ENCODE peak calls at places on chromosomes 3 and 15, in five cellular contexts. T is NCI-H1436, X is pancreas, J is Calu3, I is NCI-H1105 treated with DMSO at 0.1 percent for 48 hours. B is an unnamed sample.

GRCh38 chr3:184005981-184006507 is 11.6 kb downstream of the ABCC5 start:
- DNase-seq in T (peak), X (peak), J (peak), I (peak), B (peak)

GRCh38 chr3:69906351-69906966 is 93.1 kb upstream of the SAMMSON start:
- DNase-seq in T (no peak), X (no peak), J (no peak), I (no peak), B (no peak)

GRCh38 chr15:60476713-60477112 is 2.2 kb downstream of the ICE2 start:
- DNase-seq in T (no peak), X (no peak), J (no peak), I (no peak), B (no peak)

GRCh38 chr3:43857361-43858051 is 166.8 kb downstream of the ABHD5 start:
- DNase-seq in T (no peak), X (no peak), J (no peak), I (no peak), B (no peak)

GRCh38 chr15:101781927-101782326 is 21.4 kb upstream of the OR4F6 start:
- DNase-seq in T (no peak), X (no peak), J (no peak), I (no peak), B (no peak)

GRCh38 chr15:84079885-84080777 is 155.4 kb upstream of the GOLGA6L4 start:
- DNase-seq in T (peak), X (peak), J (no peak), I (peak), B (peak)

GRCh38 chr3:175065492-175065891 is 206.4 kb downstream of the NAALADL2 start:
- DNase-seq in T (no peak), X (no peak), J (no peak), I (no peak), B (no peak)

GRCh38 chr15:80059786-80060489 is 462 bp downstream of the ZFAND6 start:
- DNase-seq in T (peak), X (no peak), J (peak), I (peak), B (no peak)

GRCh38 chr3:14422016-14422963 is 19.9 kb downstream of the SLC6A6 start:
- DNase-seq in T (no peak), X (no peak), J (no peak), I (no peak), B (no peak)

GRCh38 chr3:101070260-101071121 is 77.3 kb upstream of the ABI3BP start:
- DNase-seq in T (peak), X (peak), J (peak), I (peak), B (no peak)

GRCh38 chr15:40925495-40925862 is 3.7 kb upstream of the DLL4 start:
- DNase-seq in T (peak), X (no peak), J (no peak), I (no peak), B (peak)

GRCh38 chr3:30355622-30356021 is 250.8 kb upstream of the TGFBR2 start:
- DNase-seq in T (no peak), X (no peak), J (no peak), I (no peak), B (peak)

GRCh38 chr3:171620825-171621434 is 160.7 kb upstream of the TNIK start:
- DNase-seq in T (no peak), X (no peak), J (no peak), I (no peak), B (no peak)

GRCh38 chr3:44055951-44056350 is 185.7 kb upstream of the TOPAZ1 start:
- DNase-seq in T (no peak), X (no peak), J (no peak), I (no peak), B (no peak)

GRCh38 chr3:143302638-143303171 is 183.1 kb downstream of the CHST2 start:
- DNase-seq in T (no peak), X (peak), J (peak), I (no peak), B (no peak)

GRCh38 chr3:113948015-113948917 is 453 bp downstream of the ZDHHC23 start:
- DNase-seq in T (peak), X (peak), J (peak), I (peak), B (peak)

GRCh38 chr3:99317196-99317595 is 321.2 kb upstream of the COL8A1 start:
- DNase-seq in T (no peak), X (no peak), J (no peak), I (no peak), B (no peak)

GRCh38 chr3:69746119-69746518 is 6.9 kb downstream of the MITF start:
- DNase-seq in T (no peak), X (no peak), J (no peak), I (no peak), B (no peak)

GRCh38 chr3:2166552-2166951 is 67.9 kb downstream of the CNTN4 start:
- DNase-seq in T (no peak), X (no peak), J (no peak), I (peak), B (peak)

GRCh38 chr3:13465236-13465958 is 14.7 kb upstream of the HDAC11 start:
- DNase-seq in T (no peak), X (no peak), J (no peak), I (no peak), B (no peak)

GRCh38 chr15:68699881-68700394 is 120.8 kb downstream of the ANP32A start:
- DNase-seq in T (no peak), X (no peak), J (no peak), I (no peak), B (no peak)

GRCh38 chr3:66762888-66763287 is 235.2 kb upstream of the KBTBD8 start:
- DNase-seq in T (no peak), X (no peak), J (no peak), I (no peak), B (no peak)

B was measured in NCI-H1092 treated with DMSO at 0.1 percent for 48 hours.